ENCODE peak calls at places on chromosomes 11 and 22, in seven cellular contexts. Q, Z, F, D, M, V and U are unnamed samples.

GRCh38 chr11:88428959-88429358 is 91.4 kb upstream of the CTSC start:
- DNase-seq in D (no peak), M (no peak), F (no peak), V (no peak), Q (no peak), Z (no peak), U (no peak)

GRCh38 chr22:25563757-25564319 is 637 bp upstream of the GRK3 start:
- DNase-seq in V (no peak), F (peak; percentile 29), D (no peak), Z (peak; percentile 28), Q (no peak), M (no peak), U (no peak)

GRCh38 chr11:131195801-131196517 is 174.5 kb upstream of the NTM start:
- DNase-seq in Z (peak; percentile 61), V (peak; percentile 57), Q (peak; percentile 52), M (peak; percentile 62), D (no peak), F (no peak), U (no peak)

GRCh38 chr11:19704213-19704612 is 8.4 kb upstream of the NAV2 start:
- DNase-seq in Q (no peak), D (no peak), M (no peak), V (no peak), F (no peak), Z (no peak), U (no peak)

GRCh38 chr11:33375688-33376311 is 118.6 kb downstream of the HIPK3 start:
- DNase-seq in M (no peak), Q (no peak), V (no peak), F (no peak), Z (no peak), D (peak; percentile 19), U (no peak)

GRCh38 chr11:92784313-92784712 is 185.1 kb upstream of the MTNR1B start:
- DNase-seq in F (no peak), V (no peak), Q (no peak), M (no peak), D (no peak), Z (no peak), U (no peak)

GRCh38 chr11:86395061-86395551 is 20.4 kb downstream of the CCDC81 start:
- DNase-seq in F (no peak), M (peak; percentile 9), D (no peak), V (no peak), Q (no peak), Z (no peak), U (no peak)

GRCh38 chr11:96102664-96103068 is 178.8 kb upstream of the MTMR2 start:
- DNase-seq in F (no peak), V (no peak), M (no peak), Q (no peak), Z (no peak), D (no peak), U (no peak)

GRCh38 chr22:49756656-49757055 is 71.0 kb downstream of the BRD1 start:
- DNase-seq in Q (no peak), D (no peak), V (peak; percentile 7), F (no peak), Z (peak; percentile 4), M (no peak), U (no peak)

GRCh38 chr11:118531597-118532084 is 649 bp downstream of the TMEM25 start:
- DNase-seq in M (no peak), V (no peak), Q (no peak), D (no peak), Z (no peak), F (no peak), U (no peak)

GRCh38 chr11:88695701-88696414 is 358.3 kb upstream of the CTSC start:
- DNase-seq in F (no peak), V (no peak), D (no peak), Q (no peak), Z (no peak), M (no peak), U (no peak)

GRCh38 chr11:60970890-60971289 is 590 bp upstream of the CD6 start:
- DNase-seq in F (no peak), Z (no peak), V (no peak), M (no peak), D (no peak), Q (no peak), U (no peak)

GRCh38 chr11:19642185-19642591 is 70.4 kb upstream of the NAV2 start:
- DNase-seq in Z (no peak), V (peak; percentile 24), Q (no peak), M (peak; percentile 16), F (no peak), D (no peak), U (no peak)

GRCh38 chr11:64226507-64227051 is 505 bp downstream of the NUDT22 start:
- DNase-seq in V (peak; percentile 60), D (no peak), Q (peak; percentile 67), F (peak; percentile 61), M (no peak), Z (peak; percentile 82), U (peak; percentile 36)

GRCh38 chr11:26593686-26594085 is 21.6 kb upstream of the MUC15 start:
- DNase-seq in D (no peak), V (no peak), F (no peak), Q (no peak), M (no peak), Z (no peak), U (no peak)

GRCh38 chr22:17470880-17471500 is 92.3 kb upstream of the SLC25A18 start:
- DNase-seq in Q (no peak), D (no peak), F (no peak), Z (no peak), V (no peak), M (no peak), U (no peak)

GRCh38 chr11:116366980-116367640 is 405.7 kb downstream of the BUD13 start:
- DNase-seq in V (no peak), Q (no peak), F (no peak), M (no peak), D (no peak), Z (no peak), U (no peak)

GRCh38 chr11:55367674-55368073 is at the start of gene OR4A15:
- DNase-seq in M (no peak), F (no peak), Q (no peak), V (no peak), Z (no peak), D (no peak), U (no peak)
- H3K9me3 ChIP-seq in M (no peaks in the 10 kb centered on the region), F (no peaks in the 10 kb centered on the region), Q (peaks cover 4% of the 10 kb centered on the region), V (peaks cover 11% of the 10 kb centered on the region), Z (peaks cover 5% of the 10 kb centered on the region), D (no peaks in the 10 kb centered on the region), U (no peaks in the 10 kb centered on the region)

DNA sequence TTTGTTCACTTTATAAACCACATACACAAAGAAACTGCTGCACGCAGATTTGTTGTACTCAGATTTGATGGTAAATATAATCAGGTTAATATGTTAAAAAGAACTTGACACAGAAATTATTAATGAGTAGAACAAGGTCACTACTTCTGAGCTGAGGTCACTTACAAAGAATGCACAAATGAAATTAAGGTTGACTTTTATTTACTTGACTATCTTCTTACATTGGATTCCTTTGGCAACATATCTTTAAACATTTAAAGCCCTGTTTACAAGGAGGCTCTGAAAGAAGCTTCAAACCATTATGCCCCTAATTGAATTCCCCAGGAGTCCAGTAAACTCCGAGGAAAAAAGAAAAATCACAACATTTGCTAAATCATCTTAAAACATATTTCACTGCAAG is 245.5 kb downstream of the SOX6 start:
- DNase-seq in D (no peak), V (no peak), Z (no peak), Q (no peak), F (no peak), M (no peak), U (no peak)
- H3K9me3 ChIP-seq in D (peaks cover under 1% of the 10 kb centered on the region), V (peaks cover 10% of the 10 kb centered on the region), Z (peaks cover 3% of the 10 kb centered on the region), Q (peaks cover 10% of the 10 kb centered on the region), F (no peaks in the 10 kb centered on the region), M (no peaks in the 10 kb centered on the region), U (no peaks in the 10 kb centered on the region)

GRCh38 chr22:43381693-43382092 is 30.1 kb upstream of the MPPED1 start:
- DNase-seq in D (no peak), Z (peak; percentile 15), Q (no peak), V (no peak), F (no peak), M (no peak), U (no peak)

GRCh38 chr22:43376765-43377485 is 33.8 kb upstream of the SCUBE1 start:
- DNase-seq in V (no peak), Q (no peak), Z (peak; percentile 15), F (no peak), M (no peak), D (no peak), U (no peak)

GRCh38 chr22:43377486-43377995 is 34.3 kb upstream of the MPPED1 start:
- DNase-seq in Z (no peak), V (no peak), F (no peak), M (no peak), Q (no peak), D (no peak), U (no peak)

GRCh38 chr22:43378011-43378704 is 33.7 kb upstream of the MPPED1 start:
- DNase-seq in Z (peak; percentile 39), V (no peak), M (no peak), Q (no peak), D (no peak), F (peak; percentile 48), U (no peak)

DNA sequence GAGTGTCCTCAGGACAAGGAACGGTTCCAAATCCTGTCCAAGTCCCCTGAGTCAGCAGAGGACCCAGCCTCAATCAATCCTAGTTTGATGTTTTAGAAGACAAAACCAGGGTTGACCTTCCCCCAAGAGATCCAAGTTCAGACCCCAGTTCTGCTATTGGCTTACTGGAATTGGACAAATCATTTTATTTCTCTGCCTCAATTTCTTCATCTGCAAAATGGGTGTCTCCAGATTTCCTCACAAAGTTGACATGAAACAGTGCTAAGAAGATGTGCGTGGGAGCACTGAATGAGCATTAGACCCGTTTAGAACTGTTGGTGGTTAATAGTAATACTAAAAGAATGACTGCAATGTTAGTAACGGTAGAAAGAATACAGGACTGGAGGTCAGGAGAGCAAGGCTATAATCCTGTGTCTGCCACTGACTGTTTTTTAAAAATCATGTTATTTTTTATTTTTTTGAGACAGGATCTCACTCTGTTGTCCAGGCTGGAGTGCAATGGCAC is 32.8 kb upstream of the SCUBE1 start:
- DNase-seq in F (no peak), M (no peak), D (no peak), Z (no peak), Q (no peak), V (no peak), U (no peak)
- H3K9me3 ChIP-seq in F (no peaks in the 10 kb centered on the region), M (no peaks in the 10 kb centered on the region), D (no peaks in the 10 kb centered on the region), Z (no peaks in the 10 kb centered on the region), Q (peaks cover 12% of the 10 kb centered on the region), V (peaks cover 9% of the 10 kb centered on the region), U (no peaks in the 10 kb centered on the region)

DNA sequence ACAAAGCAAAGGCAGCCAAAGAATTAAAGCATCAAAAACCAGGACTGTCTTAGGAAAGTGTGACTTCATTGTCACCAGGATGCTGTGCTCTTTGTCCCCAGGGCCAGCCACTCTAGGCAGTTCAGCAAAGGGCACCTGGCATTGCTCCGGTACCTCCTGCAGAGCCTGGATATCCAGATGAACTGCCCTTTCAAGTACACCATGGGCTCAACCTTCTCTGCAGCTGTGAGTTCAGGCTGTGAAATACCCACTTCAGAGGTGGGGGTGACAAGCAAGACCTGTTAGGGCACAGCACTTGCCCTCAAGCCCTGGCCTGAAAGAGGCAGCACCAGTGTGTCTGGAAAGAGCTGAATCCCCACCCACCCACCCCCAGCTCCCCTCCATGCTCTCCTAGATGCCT is 44.5 kb downstream of the KCNQ1OT1 start:
- DNase-seq in V (no peak), F (no peak), Q (no peak), D (no peak), M (no peak), Z (no peak), U (no peak)
- H3K9me3 ChIP-seq in V (peaks cover 99% of the 10 kb centered on the region), F (peaks cover 10% of the 10 kb centered on the region), Q (peaks cover 72% of the 10 kb centered on the region), D (peaks cover 97% of the 10 kb centered on the region), M (no peaks in the 10 kb centered on the region), Z (peaks cover 13% of the 10 kb centered on the region), U (no peaks in the 10 kb centered on the region)